ENCODE peak calls at places on chromosomes 2 and 18, in seven cellular contexts. I is neural crest cell, L is myocyte, G is ELR, W is RCC 7860, Y is NCI-H2171, H is Calu3. F is an unnamed sample.

GRCh38 chr18:37252854-37253396 is 312.7 kb downstream of the CELF4 start:
- DNase-seq in H (peak; percentile 29), I (no peak), L (no peak), W (no peak), G (no peak), Y (no peak), F (no peak)

GRCh38 chr2:84373391-84373790 is 85.7 kb downstream of the SUCLG1 start:
- DNase-seq in L (no peak), W (no peak), G (peak; percentile 5), H (no peak), Y (no peak), I (no peak), F (no peak)

GRCh38 chr2:215880970-215881369 is 132.4 kb downstream of the MREG start:
- DNase-seq in H (no peak), Y (peak; percentile 14), W (no peak), L (peak; percentile 73), G (peak; percentile 36), I (no peak), F (no peak)

GRCh38 chr2:25311866-25312575 is 29.7 kb downstream of the DNMT3A start:
- DNase-seq in H (no peak), L (peak; percentile 38), W (no peak), Y (no peak), I (no peak), G (no peak), F (no peak)

GRCh38 chr2:38260469-38260868 is 116.6 kb downstream of the ATL2 start:
- DNase-seq in W (no peak), G (no peak), Y (no peak), I (no peak), L (peak; percentile 65), H (no peak), F (no peak)

GRCh38 chr2:226334981-226335720 is 464.5 kb downstream of the IRS1 start:
- DNase-seq in I (no peak), G (peak; percentile 52), Y (no peak), W (no peak), H (no peak), L (peak; percentile 49), F (no peak)

GRCh38 chr18:39647627-39648502 is 2082.3 kb upstream of the CELF4 start:
- DNase-seq in H (peak; percentile 36), L (peak; percentile 61), W (no peak), G (peak; percentile 50), Y (peak; percentile 78), I (no peak), F (no peak)

GRCh38 chr2:224163573-224164307 is 124.7 kb upstream of the SERPINE2 start:
- DNase-seq in G (peak; percentile 72), H (no peak), I (no peak), Y (no peak), W (no peak), L (no peak), F (no peak)

GRCh38 chr18:59275406-59275949 is 2.2 kb upstream of the RAX start:
- DNase-seq in L (no peak), I (no peak), W (no peak), G (no peak), Y (no peak), H (no peak), F (no peak)